ENCODE peak calls at places on chromosomes 1 and 21, in nine cellular contexts. M is DMS153, R is nucleus accumbens, L is mucosa of gallbladder, U is fibroblast of villous mesenchyme, J is substantia nigra, V is EL, A is SIG-M5, T is LoVo. Q is an unnamed sample.

GRCh38 chr1:51303315-51303714 is 27.0 kb downstream of the TTC39A start:
- DNase-seq in M (no peak), L (no peak), T (no peak), V (no peak), J (no peak), A (no peak), R (no peak), U (no peak), Q (no peak)

GRCh38 chr1:17648457-17649145 is 106.5 kb upstream of the ACTL8 start:
- DNase-seq in T (no peak), U (no peak), J (no peak), A (no peak), L (no peak), R (no peak), M (no peak), V (no peak), Q (no peak)

GRCh38 chr1:58855351-58856165 is 71.7 kb upstream of the JUN start:
- DNase-seq in V (no peak), R (no peak), J (no peak), L (no peak), M (no peak), A (no peak), T (no peak), U (peak; percentile 37), Q (peak; percentile 41)

GRCh38 chr1:184110253-184111204 is 59.0 kb downstream of the TSEN15 start:
- DNase-seq in M (no peak), T (no peak), A (no peak), U (no peak), L (no peak), J (no peak), R (no peak), V (no peak), Q (no peak)

GRCh38 chr1:246946366-246946765 is 14.6 kb upstream of the AHCTF1 start:
- DNase-seq in V (no peak), L (no peak), A (no peak), M (no peak), T (no peak), J (no peak), R (no peak), U (no peak), Q (no peak)

GRCh38 chr1:8047112-8047511 is 21.0 kb upstream of the ERRFI1 start:
- DNase-seq in T (no peak), J (no peak), V (peak; percentile 49), R (no peak), M (no peak), L (no peak), A (no peak), U (peak; percentile 96), Q (peak; percentile 69)

GRCh38 chr1:151612506-151613274 is 840 bp downstream of the SNX27 start:
- DNase-seq in A (no peak), J (peak; percentile 22), V (peak; percentile 43), T (no peak), M (no peak), L (no peak), U (peak; percentile 41), R (peak; percentile 44), Q (no peak)

GRCh38 chr1:98704474-98704873 is 43.0 kb downstream of the SNX7 start:
- DNase-seq in R (peak; percentile 53), J (peak; percentile 31), U (peak; percentile 6), V (peak; percentile 7), T (no peak), M (no peak), L (no peak), A (no peak), Q (no peak)

GRCh38 chr1:172408958-172409357 is 11.5 kb upstream of the C1orf105 start:
- DNase-seq in T (no peak), M (no peak), A (no peak), V (peak; percentile 57), L (no peak), U (peak; percentile 41), J (no peak), R (no peak), Q (no peak)

GRCh38 chr1:13864760-13865159 is 164.8 kb downstream of the PRDM2 start:
- DNase-seq in A (no peak), L (no peak), R (no peak), V (no peak), T (no peak), M (no peak), U (no peak), J (no peak), Q (no peak)

GRCh38 chr1:43021547-43022474 is 63.1 kb upstream of the SLC2A1 start:
- DNase-seq in M (no peak), U (no peak), V (no peak), T (no peak), R (no peak), L (peak; percentile 27), J (no peak), A (no peak), Q (peak; percentile 99)

GRCh38 chr1:181493145-181493544 is 9.8 kb downstream of the CACNA1E start:
- DNase-seq in V (no peak), L (no peak), A (no peak), T (no peak), R (no peak), M (no peak), J (no peak), U (no peak), Q (no peak)

GRCh38 chr1:25873120-25873519 is 2.4 kb downstream of the PAQR7 start:
- DNase-seq in U (no peak), V (no peak), T (no peak), A (no peak), M (no peak), J (peak; percentile 17), L (no peak), R (no peak), Q (no peak)

GRCh38 chr1:44237721-44238457 is 24.6 kb downstream of the DMAP1 start:
- DNase-seq in L (no peak), M (peak; percentile 76), U (peak; percentile 95), T (no peak), J (no peak), A (no peak), V (peak; percentile 84), R (peak; percentile 43), Q (no peak)

GRCh38 chr1:233635765-233636502 is 22.0 kb downstream of the KCNK1 start:
- DNase-seq in T (no peak), A (no peak), R (no peak), M (no peak), V (no peak), J (no peak), L (no peak), U (peak; percentile 76), Q (peak; percentile 52)

GRCh38 chr1:198108646-198109045 is 48.2 kb upstream of the NEK7 start:
- DNase-seq in T (no peak), V (peak; percentile 53), M (no peak), A (no peak), R (no peak), J (no peak), L (no peak), U (no peak), Q (no peak)

GRCh38 chr1:212518188-212518951 is 85.7 kb downstream of the NENF start:
- DNase-seq in A (no peak), U (peak; percentile 43), M (peak; percentile 20), T (peak; percentile 44), J (no peak), R (no peak), V (peak; percentile 50), L (peak; percentile 89), Q (peak; percentile 30)

GRCh38 chr1:145891143-145891542 is 5.5 kb upstream of the ANKRD35 start:
- DNase-seq in M (peak; percentile 39), R (no peak), A (no peak), V (no peak), J (no peak), U (no peak), L (peak; percentile 31), T (peak; percentile 53), Q (peak; percentile 73)

GRCh38 chr21:35697321-35697808 is 363.0 kb downstream of the SETD4 start:
- DNase-seq in J (peak; percentile 52), M (peak; percentile 73), T (no peak), R (peak; percentile 12), L (peak; percentile 62), A (no peak), U (peak; percentile 30), V (peak; percentile 53), Q (peak; percentile 10)

GRCh38 chr1:171218661-171219060 is 29.6 kb upstream of the FMO1 start:
- DNase-seq in A (no peak), R (no peak), J (no peak), L (no peak), T (no peak), V (peak; percentile 16), U (peak; percentile 8), M (no peak), Q (no peak)

GRCh38 chr1:161958425-161958824 is 65.2 kb downstream of the OLFML2B start:
- DNase-seq in A (no peak), M (no peak), L (no peak), T (no peak), V (peak; percentile 70), U (no peak), J (no peak), R (peak; percentile 15), Q (peak; percentile 20)

GRCh38 chr21:36079010-36079649 is 9.3 kb downstream of the CBR1 start:
- DNase-seq in A (no peak), V (no peak), U (peak; percentile 74), J (no peak), L (no peak), R (no peak), T (no peak), M (no peak), Q (no peak)

GRCh38 chr1:186212574-186213224 is 162.4 kb downstream of the TPR start:
- DNase-seq in L (peak; percentile 46), V (peak; percentile 84), T (peak; percentile 74), A (no peak), M (peak; percentile 77), J (no peak), R (no peak), U (peak; percentile 89), Q (peak; percentile 86)

GRCh38 chr1:101181930-101182329 is 54.9 kb upstream of the S1PR1 start:
- DNase-seq in V (peak; percentile 69), A (no peak), M (no peak), R (no peak), T (no peak), U (no peak), J (no peak), L (no peak), Q (peak; percentile 34)

GRCh38 chr1:216785760-216786159 is 62.5 kb upstream of the ESRRG start:
- DNase-seq in T (no peak), R (no peak), L (no peak), V (no peak), J (no peak), M (no peak), A (no peak), U (no peak), Q (no peak)

GRCh38 chr1:117818456-117818855 is 111.0 kb downstream of the GDAP2 start:
- DNase-seq in T (no peak), L (no peak), U (no peak), J (no peak), A (no peak), M (no peak), R (no peak), V (peak; percentile 74), Q (no peak)

GRCh38 chr1:5889901-5890300 is 102.3 kb downstream of the NPHP4 start:
- DNase-seq in R (no peak), A (no peak), L (no peak), U (no peak), V (no peak), J (no peak), M (no peak), T (no peak), Q (no peak)

GRCh38 chr1:226324479-226324878 is 15.5 kb upstream of the LIN9 start:
- DNase-seq in T (no peak), V (no peak), L (no peak), J (no peak), U (no peak), M (no peak), R (no peak), A (no peak), Q (no peak)

GRCh38 chr1:242691603-242691945 is 167.1 kb upstream of the PLD5 start:
- DNase-seq in V (no peak), R (no peak), U (no peak), M (peak; percentile 24), T (no peak), L (no peak), A (no peak), J (no peak), Q (no peak)

GRCh38 chr1:219477861-219478260 is 135.0 kb downstream of the ZC3H11B start:
- DNase-seq in R (no peak), A (no peak), U (no peak), T (no peak), J (no peak), M (no peak), L (no peak), V (no peak), Q (no peak)

GRCh38 chr1:153661111-153661708 is 2.7 kb downstream of the SNAPIN start:
- DNase-seq in V (no peak), M (no peak), T (no peak), R (no peak), J (no peak), U (no peak), L (no peak), A (no peak), Q (no peak)